ENCODE peak calls at places on chromosomes 11 and 22, in seven cellular contexts. D, J, V, R, S, F and M are unnamed samples. For H3K4me1 and H3K36me3, the result is how much of the 10 kb centered on the place peaks cover.

GRCh38 chr11:287821-288327 is 1.1 kb upstream of the PGGHG start:
- DNase-seq in D (peak), J (peak), V (no peak), R (peak), S (no peak), F (no peak), M (no peak)

GRCh38 chr22:37474447-37475090 is 11.6 kb downstream of the MFNG start:
- DNase-seq in D (no peak), J (no peak), V (no peak), R (no peak), S (no peak), F (no peak), M (no peak)

GRCh38 chr11:121024989-121025388 is 1.1 kb downstream of the TBCEL start:
- DNase-seq in D (no peak), J (peak), V (peak), R (peak), S (no peak), F (no peak), M (no peak)

GRCh38 chr22:46893281-46894020 is 131.0 kb downstream of the TBC1D22A start:
- DNase-seq in D (peak), J (no peak), V (no peak), R (no peak), S (no peak), F (no peak), M (no peak)

GRCh38 chr11:120273432-120273831 is 33.5 kb downstream of the POU2F3 start:
- DNase-seq in D (no peak), J (no peak), V (no peak), R (no peak), S (no peak), F (no peak), M (no peak)

GRCh38 chr22:24588370-24588755 is 4.5 kb downstream of the LRRC75B start:
- DNase-seq in D (no peak), J (no peak), V (no peak), R (peak), S (no peak), F (no peak), M (no peak)

GRCh38 chr11:96324912-96325311 is 18.1 kb downstream of the MAML2 start:
- DNase-seq in D (no peak), J (no peak), V (no peak), R (no peak), S (no peak), F (no peak), M (no peak)

GRCh38 chr11:83249972-83250593 is 36.1 kb downstream of the CCDC90B start:
- DNase-seq in D (no peak), J (peak), V (peak), R (no peak), S (peak), F (peak), M (peak)

GRCh38 chr11:122098223-122098980 is 17.6 kb downstream of the BLID start:
- DNase-seq in D (no peak), J (no peak), V (no peak), R (no peak), S (no peak), F (no peak), M (no peak)

GRCh38 chr11:122097419-122098001 is 18.5 kb downstream of the BLID start:
- DNase-seq in D (no peak), J (no peak), V (no peak), R (no peak), S (no peak), F (no peak), M (no peak)

GRCh38 chr11:122101625-122102291 is 14.3 kb downstream of the BLID start:
- DNase-seq in D (no peak), J (no peak), V (peak), R (peak), S (no peak), F (no peak), M (no peak)

GRCh38 chr11:122100222-122101080 is 15.6 kb downstream of the BLID start:
- DNase-seq in D (peak), J (no peak), V (peak), R (peak), S (no peak), F (no peak), M (no peak)

DNA sequence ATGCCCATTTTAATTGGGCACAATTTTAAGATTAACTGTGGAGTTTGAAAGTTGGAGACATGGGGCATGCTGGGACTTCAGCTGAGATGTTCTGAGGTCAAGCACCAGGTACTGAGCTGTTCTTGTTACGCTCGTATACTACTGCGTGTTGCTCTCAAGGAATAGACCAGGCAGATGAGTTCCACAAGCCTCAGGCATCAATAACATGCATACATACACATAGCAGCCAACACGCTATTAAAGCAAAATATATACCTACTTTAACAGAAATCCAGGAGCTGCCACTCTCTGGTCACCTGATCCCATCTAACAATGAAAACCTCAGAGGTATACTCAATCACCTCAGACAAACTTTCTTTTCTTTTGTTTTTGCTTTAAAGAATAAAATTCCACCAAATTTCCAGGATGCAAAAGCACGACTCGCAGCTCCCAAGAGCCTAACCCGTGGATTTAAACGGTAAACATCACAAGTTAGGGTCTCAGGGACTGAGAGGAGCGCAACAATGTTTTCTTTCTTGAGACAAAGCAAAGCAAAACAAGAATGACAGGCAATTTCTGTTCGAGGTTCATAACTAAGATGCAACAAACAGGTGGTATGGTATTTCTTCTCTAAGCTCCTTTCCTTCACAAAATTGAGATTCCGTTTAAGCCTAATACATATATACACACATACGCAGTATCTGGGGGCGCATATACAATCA is 16.5 kb downstream of the BLID start:
- DNase-seq in D (no peak), J (no peak), V (no peak), R (no peak), S (no peak), F (no peak), M (no peak)
- H3K4me1 ChIP-seq in D (under half), J (under half), V (under half), R (under half), S (under half), F (under half), M (under half)

GRCh38 chr11:11056749-11057471 is 199.1 kb upstream of the ZBED5 start:
- DNase-seq in D (no peak), J (no peak), V (no peak), R (no peak), S (no peak), F (no peak), M (no peak)
- H3K27ac ChIP-seq in D (no peak), J (no peak), V (no peak), R (no peak), S (no peak), F (no peak), M (no peak)

DNA sequence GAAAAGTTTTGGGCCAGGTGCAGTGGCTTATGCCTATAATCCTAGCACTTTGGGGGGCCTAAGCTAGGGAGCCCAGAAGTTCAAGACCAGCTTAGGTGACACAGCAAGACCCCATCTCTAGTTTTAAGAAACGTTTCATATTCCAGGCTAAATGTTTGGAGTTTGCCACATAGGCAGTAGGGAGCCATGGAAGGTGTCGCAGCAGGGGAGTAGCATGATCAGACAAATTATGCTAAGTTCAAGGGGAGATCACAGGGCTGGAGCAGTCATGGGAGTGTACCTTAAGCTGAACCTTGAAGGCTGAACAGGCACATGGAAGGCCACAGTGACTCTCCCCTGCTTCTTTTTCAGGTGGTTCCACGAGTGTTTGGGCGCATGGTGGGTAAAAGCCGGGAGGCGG is 5.9 kb upstream of the NHERF4 start:
- DNase-seq in D (no peak), J (no peak), V (no peak), R (no peak), S (no peak), F (no peak), M (no peak)
- H3K36me3 ChIP-seq in D (under half), J (under half), V (under half), R (under half), S (under half), F (under half), M (under half)

GRCh38 chr22:19429950-19430889 is 1.3 kb downstream of the HIRA start:
- DNase-seq in D (peak), J (peak), V (peak), R (no peak), S (peak), F (peak), M (no peak)
- H3K4me1 ChIP-seq in D (under half), J (under half), V (under half), R (under half), S (under half), F (under half), M (under half)

GRCh38 chr11:118691926-118692830 is 12.7 kb upstream of the TREH start:
- DNase-seq in D (peak), J (peak), V (no peak), R (no peak), S (peak), F (peak), M (no peak)
- H3K27ac ChIP-seq in D (no peak), J (no peak), V (no peak), R (no peak), S (no peak), F (no peak), M (no peak)

GRCh38 chr11:72704028-72704782 is 30.0 kb upstream of the PDE2A start:
- DNase-seq in D (peak), J (no peak), V (no peak), R (no peak), S (no peak), F (no peak), M (no peak)
- H3K36me3 ChIP-seq in D (half or more), J (half or more), V (under half), R (half or more), S (half or more), F (half or more), M (under half)

GRCh38 chr11:3213659-3214419 is 4.8 kb downstream of the MRGPRG start:
- DNase-seq in D (no peak), J (no peak), V (no peak), R (no peak), S (no peak), F (no peak), M (no peak)
- H3K4me1 ChIP-seq in D (under half), J (under half), V (under half), R (under half), S (under half), F (under half), M (under half)

DNA sequence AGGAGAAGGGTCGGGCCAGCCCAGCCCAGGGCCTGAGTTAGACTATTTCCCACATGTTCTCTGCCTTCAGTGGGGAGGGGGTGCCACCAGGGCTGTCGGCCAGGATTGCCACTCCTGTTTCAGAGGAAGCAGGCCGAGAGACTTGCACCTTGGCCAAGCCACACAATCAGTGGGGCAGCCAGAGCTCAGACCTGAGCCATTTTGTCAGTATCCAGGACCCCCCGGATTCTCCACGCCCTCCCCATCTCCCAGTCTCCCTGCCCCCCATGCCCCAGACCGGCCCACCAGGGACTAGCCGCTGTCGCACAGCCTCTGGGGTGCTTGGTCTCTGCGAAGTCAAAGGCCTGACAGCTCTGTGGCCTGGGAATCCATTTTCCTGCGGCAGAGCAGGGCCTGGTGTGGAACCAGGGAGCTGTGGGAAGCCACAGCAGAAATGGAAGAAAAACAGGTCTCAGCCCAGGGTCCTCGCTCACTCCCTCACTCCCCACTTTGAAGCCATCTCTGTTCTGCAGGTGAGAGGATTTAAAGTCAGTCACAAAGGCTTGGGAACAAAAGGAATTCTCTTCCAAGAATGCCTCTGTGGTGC is 25.5 kb upstream of the MGAT3 start:
- DNase-seq in D (no peak), J (no peak), V (no peak), R (peak), S (no peak), F (no peak), M (no peak)
- H3K27ac ChIP-seq in D (peak), J (no peak), V (no peak), R (peak), S (no peak), F (no peak), M (no peak)

DNA sequence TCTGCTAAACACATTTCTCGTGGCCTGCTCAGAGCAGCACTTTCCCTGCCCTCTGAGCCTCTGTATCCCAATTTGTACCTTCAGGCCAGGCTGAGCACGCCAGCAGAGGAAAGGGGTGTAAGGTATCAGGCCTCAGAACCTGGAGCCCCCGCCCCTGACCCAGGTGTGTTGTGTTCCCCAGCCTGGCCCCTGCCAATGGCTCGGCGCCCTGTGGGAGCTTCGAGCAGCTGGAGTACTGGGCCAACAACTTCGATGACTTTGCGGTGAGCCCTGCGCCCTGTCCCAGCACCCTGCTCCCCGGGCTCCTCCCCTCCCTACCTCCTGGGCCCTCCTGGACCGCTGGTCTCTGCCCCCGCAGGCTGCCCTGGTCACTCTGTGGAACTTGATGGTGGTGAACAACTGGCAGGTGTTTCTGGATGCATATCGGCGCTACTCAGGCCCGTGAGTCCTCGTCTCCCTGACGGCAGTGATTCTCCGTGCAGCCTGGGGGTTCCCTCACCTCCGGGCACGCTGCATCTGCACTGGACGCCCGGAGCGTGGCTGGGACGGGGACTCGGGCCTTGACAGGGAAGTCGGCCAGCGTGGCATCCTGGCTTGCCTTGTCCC is 36.9 kb downstream of the TPCN2 start:
- DNase-seq in D (no peak), J (no peak), V (no peak), R (no peak), S (no peak), F (no peak), M (no peak)
- H3K36me3 ChIP-seq in D (under half), J (under half), V (under half), R (half or more), S (under half), F (under half), M (under half)

GRCh38 chr22:29305836-29306174 is 645 bp upstream of the GAS2L1 start:
- DNase-seq in D (no peak), J (no peak), V (no peak), R (no peak), S (no peak), F (no peak), M (no peak)
- H3K4me1 ChIP-seq in D (under half), J (under half), V (under half), R (under half), S (under half), F (under half), M (under half)